ENCODE peak calls at places on chromosomes 11 and 22, in five cellular contexts. One of them, this sample, is unnamed. For H3K9me3, the result is how much of the 10 kb centered on the place peaks cover.

GRCh38 chr11:114315749-114316368 is 19.7 kb downstream of the NNMT start:
- DNase-seq in lower lobe of right lung: peak
- DNase-seq in heart left ventricle: no peak
- DNase-seq in OCI-LY7: no peak
- DNase-seq in pancreas: no peak
- DNase-seq in this sample: no peak

GRCh38 chr22:21015051-21016006 is at the start of gene P2RX6:
- DNase-seq in lower lobe of right lung: no peak
- DNase-seq in heart left ventricle: no peak
- DNase-seq in OCI-LY7: no peak
- DNase-seq in pancreas: no peak
- DNase-seq in this sample: no peak

GRCh38 chr11:35038211-35038930 is 100.6 kb upstream of the CD44 start:
- DNase-seq in lower lobe of right lung: no peak
- DNase-seq in heart left ventricle: no peak
- DNase-seq in OCI-LY7: no peak
- DNase-seq in pancreas: no peak
- DNase-seq in this sample: no peak

GRCh38 chr11:133978816-133979215 is 22.0 kb upstream of the IGSF9B start:
- DNase-seq in lower lobe of right lung: no peak
- DNase-seq in heart left ventricle: no peak
- DNase-seq in OCI-LY7: no peak
- DNase-seq in pancreas: peak
- DNase-seq in this sample: no peak

GRCh38 chr11:119889111-119889510 is 160.1 kb upstream of the NECTIN1 start:
- DNase-seq in lower lobe of right lung: no peak
- DNase-seq in heart left ventricle: no peak
- DNase-seq in OCI-LY7: no peak
- DNase-seq in pancreas: no peak
- DNase-seq in this sample: no peak

GRCh38 chr11:133947298-133947905 is 9.4 kb downstream of the IGSF9B start:
- DNase-seq in lower lobe of right lung: no peak
- DNase-seq in heart left ventricle: peak
- DNase-seq in OCI-LY7: no peak
- DNase-seq in pancreas: no peak
- DNase-seq in this sample: peak

GRCh38 chr11:112965601-112966125 is 4.4 kb downstream of the NCAM1 start:
- DNase-seq in lower lobe of right lung: no peak
- DNase-seq in heart left ventricle: no peak
- DNase-seq in OCI-LY7: no peak
- DNase-seq in pancreas: no peak
- DNase-seq in this sample: no peak

GRCh38 chr11:114072978-114073377 is 13.5 kb downstream of the ZBTB16 start:
- DNase-seq in lower lobe of right lung: no peak
- DNase-seq in heart left ventricle: no peak
- DNase-seq in OCI-LY7: no peak
- DNase-seq in pancreas: no peak
- DNase-seq in this sample: no peak

GRCh38 chr11:1484716-1485503 is 1.7 kb downstream of the MOB2 start:
- DNase-seq in lower lobe of right lung: peak
- DNase-seq in heart left ventricle: peak
- DNase-seq in OCI-LY7: no peak
- DNase-seq in pancreas: peak
- DNase-seq in this sample: no peak

GRCh38 chr11:11534981-11535380 is 86.8 kb downstream of the GALNT18 start:
- DNase-seq in lower lobe of right lung: no peak
- DNase-seq in heart left ventricle: no peak
- DNase-seq in OCI-LY7: no peak
- DNase-seq in pancreas: no peak
- DNase-seq in this sample: no peak

GRCh38 chr11:115207166-115207591 is 297.0 kb downstream of the CADM1 start:
- DNase-seq in lower lobe of right lung: no peak
- DNase-seq in heart left ventricle: no peak
- DNase-seq in OCI-LY7: no peak
- DNase-seq in pancreas: no peak
- DNase-seq in this sample: no peak

GRCh38 chr11:116175707-116176106 is 597.1 kb downstream of the BUD13 start:
- DNase-seq in lower lobe of right lung: no peak
- DNase-seq in heart left ventricle: no peak
- DNase-seq in OCI-LY7: no peak
- DNase-seq in pancreas: no peak
- DNase-seq in this sample: no peak

GRCh38 chr11:132177106-132177505 is 806.7 kb downstream of the NTM start:
- DNase-seq in lower lobe of right lung: no peak
- DNase-seq in heart left ventricle: no peak
- DNase-seq in OCI-LY7: peak
- DNase-seq in pancreas: no peak
- DNase-seq in this sample: no peak

GRCh38 chr11:47398551-47398950 is 9.8 kb upstream of the SLC39A13 start:
- DNase-seq in lower lobe of right lung: no peak
- DNase-seq in heart left ventricle: no peak
- DNase-seq in OCI-LY7: no peak
- DNase-seq in pancreas: peak
- DNase-seq in this sample: no peak

GRCh38 chr22:17949926-17950473 is 74.4 kb downstream of the MICAL3 start:
- DNase-seq in lower lobe of right lung: no peak
- DNase-seq in heart left ventricle: no peak
- DNase-seq in OCI-LY7: no peak
- DNase-seq in pancreas: no peak
- DNase-seq in this sample: no peak

GRCh38 chr11:118924591-118925585 is 838 bp downstream of the BCL9L start:
- DNase-seq in lower lobe of right lung: peak
- DNase-seq in heart left ventricle: peak
- DNase-seq in OCI-LY7: peak
- DNase-seq in pancreas: peak
- DNase-seq in this sample: peak

GRCh38 chr11:94909371-94909820 is 64.0 kb downstream of the CWC15 start:
- DNase-seq in lower lobe of right lung: no peak
- DNase-seq in heart left ventricle: no peak
- DNase-seq in OCI-LY7: no peak
- DNase-seq in pancreas: no peak
- DNase-seq in this sample: no peak

GRCh38 chr22:27175974-27176373 is 518.6 kb downstream of the MIAT start:
- DNase-seq in lower lobe of right lung: no peak
- DNase-seq in heart left ventricle: no peak
- DNase-seq in OCI-LY7: no peak
- DNase-seq in pancreas: no peak
- DNase-seq in this sample: no peak

GRCh38 chr11:72782081-72782920 is 11.5 kb downstream of the STARD10 start:
- DNase-seq in lower lobe of right lung: peak
- DNase-seq in heart left ventricle: no peak
- DNase-seq in OCI-LY7: peak
- DNase-seq in pancreas: peak
- DNase-seq in this sample: peak

GRCh38 chr22:46010951-46011626 is 34.1 kb upstream of the WNT7B start:
- DNase-seq in lower lobe of right lung: peak
- DNase-seq in heart left ventricle: peak
- DNase-seq in OCI-LY7: no peak
- DNase-seq in pancreas: peak
- DNase-seq in this sample: no peak

GRCh38 chr11:34068098-34068497 is 16.6 kb downstream of the CAPRIN1 start:
- DNase-seq in lower lobe of right lung: no peak
- DNase-seq in heart left ventricle: no peak
- DNase-seq in OCI-LY7: no peak
- DNase-seq in pancreas: no peak
- DNase-seq in this sample: no peak

GRCh38 chr22:30250713-30251267 is 4.2 kb upstream of the LIF start:
- DNase-seq in lower lobe of right lung: no peak
- DNase-seq in heart left ventricle: no peak
- DNase-seq in OCI-LY7: no peak
- DNase-seq in pancreas: no peak
- DNase-seq in this sample: no peak

GRCh38 chr11:125551835-125552342 is 17.4 kb upstream of the EI24 start:
- DNase-seq in lower lobe of right lung: no peak
- DNase-seq in heart left ventricle: no peak
- DNase-seq in OCI-LY7: no peak
- DNase-seq in pancreas: no peak
- DNase-seq in this sample: no peak

GRCh38 chr11:125552927-125553326 is 16.4 kb upstream of the EI24 start:
- DNase-seq in lower lobe of right lung: no peak
- DNase-seq in heart left ventricle: no peak
- DNase-seq in OCI-LY7: no peak
- DNase-seq in pancreas: no peak
- DNase-seq in this sample: no peak

GRCh38 chr11:125553357-125553756 is 15.9 kb upstream of the EI24 start:
- DNase-seq in lower lobe of right lung: no peak
- DNase-seq in heart left ventricle: no peak
- DNase-seq in OCI-LY7: no peak
- DNase-seq in pancreas: no peak
- DNase-seq in this sample: no peak

GRCh38 chr11:125550780-125551179 is 18.5 kb upstream of the EI24 start:
- DNase-seq in lower lobe of right lung: no peak
- DNase-seq in heart left ventricle: no peak
- DNase-seq in OCI-LY7: no peak
- DNase-seq in pancreas: no peak
- DNase-seq in this sample: no peak

GRCh38 chr11:125554038-125554437 is 15.2 kb upstream of the EI24 start:
- DNase-seq in lower lobe of right lung: no peak
- DNase-seq in heart left ventricle: no peak
- DNase-seq in OCI-LY7: no peak
- DNase-seq in pancreas: no peak
- DNase-seq in this sample: no peak
- H3K9me3 ChIP-seq in lower lobe of right lung: under half
- H3K9me3 ChIP-seq in heart left ventricle: under half
- H3K9me3 ChIP-seq in OCI-LY7: under half
- H3K9me3 ChIP-seq in pancreas: under half
- H3K9me3 ChIP-seq in this sample: under half

DNA sequence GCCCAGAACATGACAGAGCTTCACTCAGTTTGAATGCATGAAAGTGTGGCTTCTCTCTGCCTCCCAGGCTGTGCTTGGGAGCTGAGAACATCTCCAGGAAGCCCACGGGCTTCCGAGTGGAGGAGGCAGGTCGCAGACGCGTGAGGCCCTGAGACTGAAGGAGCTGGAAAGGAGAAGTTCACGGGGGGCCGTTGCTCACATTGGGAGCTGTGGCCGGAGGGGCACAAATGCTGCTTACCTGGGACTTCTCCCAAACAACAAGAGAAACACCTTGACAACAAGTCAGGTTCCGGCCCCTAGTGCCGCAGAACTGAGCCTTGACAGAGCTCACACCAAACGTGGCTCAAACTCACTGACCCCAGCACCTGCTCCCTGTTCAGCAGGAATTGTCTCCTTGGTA is 207.0 kb downstream of the BRD1 start:
- DNase-seq in lower lobe of right lung: peak
- DNase-seq in heart left ventricle: peak
- DNase-seq in OCI-LY7: no peak
- DNase-seq in pancreas: peak
- DNase-seq in this sample: no peak
- H3K9me3 ChIP-seq in lower lobe of right lung: under half
- H3K9me3 ChIP-seq in heart left ventricle: under half
- H3K9me3 ChIP-seq in OCI-LY7: under half
- H3K9me3 ChIP-seq in pancreas: under half
- H3K9me3 ChIP-seq in this sample: under half

DNA sequence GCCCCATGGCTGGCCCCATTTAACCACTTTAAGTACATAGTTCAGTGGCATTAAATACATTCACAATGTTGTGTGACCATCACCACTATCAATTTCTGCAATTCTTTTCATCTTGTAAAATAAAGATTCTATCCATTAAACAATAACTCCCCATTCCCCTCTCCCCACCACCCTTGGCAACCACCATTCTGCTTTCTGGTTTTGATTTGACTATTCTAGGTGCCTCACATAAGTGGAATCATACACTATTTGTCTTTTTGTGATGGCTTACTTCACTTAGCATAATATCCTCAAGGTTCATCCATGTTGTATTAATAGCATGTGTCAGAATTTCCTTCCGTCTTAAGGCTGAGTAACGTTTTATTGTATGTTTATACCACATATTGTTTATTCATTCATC is 7.0 kb downstream of the MYO7A start:
- DNase-seq in lower lobe of right lung: no peak
- DNase-seq in heart left ventricle: no peak
- DNase-seq in OCI-LY7: no peak
- DNase-seq in pancreas: no peak
- DNase-seq in this sample: no peak
- H3K9me3 ChIP-seq in lower lobe of right lung: under half
- H3K9me3 ChIP-seq in heart left ventricle: under half
- H3K9me3 ChIP-seq in OCI-LY7: under half
- H3K9me3 ChIP-seq in pancreas: under half
- H3K9me3 ChIP-seq in this sample: under half

GRCh38 chr11:71135112-71135511 is 117.3 kb downstream of the SHANK2 start:
- DNase-seq in lower lobe of right lung: no peak
- DNase-seq in heart left ventricle: no peak
- DNase-seq in OCI-LY7: no peak
- DNase-seq in pancreas: no peak
- DNase-seq in this sample: no peak
- H3K9me3 ChIP-seq in lower lobe of right lung: under half
- H3K9me3 ChIP-seq in heart left ventricle: under half
- H3K9me3 ChIP-seq in OCI-LY7: under half
- H3K9me3 ChIP-seq in pancreas: under half
- H3K9me3 ChIP-seq in this sample: under half

DNA sequence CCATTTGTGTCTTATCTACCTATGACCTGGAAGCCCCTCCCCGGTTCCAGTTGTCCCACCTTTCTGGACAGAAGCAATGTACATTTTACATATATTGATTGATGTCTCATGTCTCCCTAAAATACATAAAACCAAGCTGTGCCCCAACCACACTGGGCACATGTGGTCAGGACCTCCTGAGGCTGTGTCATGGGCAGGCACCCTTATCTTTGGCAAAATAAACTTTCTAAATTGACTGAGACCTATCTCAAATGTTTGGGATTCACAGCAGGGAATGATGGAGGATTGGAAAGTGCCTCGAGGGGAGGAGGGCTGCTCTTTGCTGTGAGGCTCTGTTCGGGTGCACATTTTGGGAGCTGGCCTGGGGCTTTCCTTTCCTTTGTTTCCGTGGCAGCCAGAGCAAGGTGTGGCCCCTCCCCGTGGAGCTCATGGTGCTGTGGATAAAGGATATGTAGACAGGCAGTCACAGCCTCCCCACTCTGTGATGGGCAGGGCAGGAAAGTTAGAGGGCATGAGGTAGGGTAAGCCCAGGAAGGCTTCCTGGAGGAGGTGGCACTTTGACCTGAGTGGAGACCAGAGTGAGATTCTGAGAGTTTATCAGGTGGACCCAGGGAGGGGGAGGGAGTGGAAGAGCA is 615.6 kb downstream of the TBC1D22A start:
- DNase-seq in lower lobe of right lung: no peak
- DNase-seq in heart left ventricle: peak
- DNase-seq in OCI-LY7: no peak
- DNase-seq in pancreas: no peak
- DNase-seq in this sample: no peak
- H3K9me3 ChIP-seq in lower lobe of right lung: under half
- H3K9me3 ChIP-seq in heart left ventricle: under half
- H3K9me3 ChIP-seq in OCI-LY7: under half
- H3K9me3 ChIP-seq in pancreas: under half
- H3K9me3 ChIP-seq in this sample: under half

This sample was measured in testis.